ENCODE peak calls at places on chromosome 1, in five cellular contexts. One of them, this sample, is unnamed.

GRCh38 chr1:246773213-246773641 is 49.0 kb downstream of the SCCPDH start:
- DNase-seq in suprapubic skin: no peak
- DNase-seq in K562: no peak
- DNase-seq in GM10248: peak
- DNase-seq in AG04450: no peak
- DNase-seq in this sample: no peak

GRCh38 chr1:44635439-44635838 is 38.8 kb downstream of the TMEM53 start:
- DNase-seq in suprapubic skin: no peak
- DNase-seq in K562: no peak
- DNase-seq in GM10248: no peak
- DNase-seq in AG04450: no peak
- DNase-seq in this sample: no peak

GRCh38 chr1:183365676-183366075 is 52.5 kb downstream of the NMNAT2 start:
- DNase-seq in suprapubic skin: no peak
- DNase-seq in K562: no peak
- DNase-seq in GM10248: no peak
- DNase-seq in AG04450: no peak
- DNase-seq in this sample: no peak

GRCh38 chr1:187568067-187568466 is 739.3 kb downstream of the PLA2G4A start:
- DNase-seq in suprapubic skin: no peak
- DNase-seq in K562: no peak
- DNase-seq in GM10248: no peak
- DNase-seq in AG04450: no peak
- DNase-seq in this sample: no peak

GRCh38 chr1:213643360-213643759 is 344.4 kb upstream of the PROX1 start:
- DNase-seq in suprapubic skin: no peak
- DNase-seq in K562: no peak
- DNase-seq in GM10248: no peak
- DNase-seq in AG04450: no peak
- DNase-seq in this sample: no peak

GRCh38 chr1:206037521-206037920 is 13.8 kb upstream of the CTSE start:
- DNase-seq in suprapubic skin: no peak
- DNase-seq in K562: no peak
- DNase-seq in GM10248: no peak
- DNase-seq in AG04450: no peak
- DNase-seq in this sample: no peak

GRCh38 chr1:156885314-156885713 is 8.2 kb upstream of the PEAR1 start:
- DNase-seq in suprapubic skin: no peak
- DNase-seq in K562: no peak
- DNase-seq in GM10248: no peak
- DNase-seq in AG04450: no peak
- DNase-seq in this sample: no peak

GRCh38 chr1:170461762-170462384 is 70.1 kb upstream of the GORAB start:
- DNase-seq in suprapubic skin: no peak
- DNase-seq in K562: no peak
- DNase-seq in GM10248: no peak
- DNase-seq in AG04450: no peak
- DNase-seq in this sample: peak

GRCh38 chr1:112673589-112674439 is 645 bp upstream of the MOV10 start:
- DNase-seq in suprapubic skin: no peak
- DNase-seq in K562: peak
- DNase-seq in GM10248: no peak
- DNase-seq in AG04450: peak
- DNase-seq in this sample: peak

GRCh38 chr1:25771246-25772114 is 28.5 kb upstream of the SELENON start:
- DNase-seq in suprapubic skin: no peak
- DNase-seq in K562: no peak
- DNase-seq in GM10248: peak
- DNase-seq in AG04450: no peak
- DNase-seq in this sample: peak

GRCh38 chr1:172498858-172499257 is 34.1 kb upstream of the SUCO start:
- DNase-seq in suprapubic skin: no peak
- DNase-seq in K562: no peak
- DNase-seq in GM10248: no peak
- DNase-seq in AG04450: no peak
- DNase-seq in this sample: no peak

DNA sequence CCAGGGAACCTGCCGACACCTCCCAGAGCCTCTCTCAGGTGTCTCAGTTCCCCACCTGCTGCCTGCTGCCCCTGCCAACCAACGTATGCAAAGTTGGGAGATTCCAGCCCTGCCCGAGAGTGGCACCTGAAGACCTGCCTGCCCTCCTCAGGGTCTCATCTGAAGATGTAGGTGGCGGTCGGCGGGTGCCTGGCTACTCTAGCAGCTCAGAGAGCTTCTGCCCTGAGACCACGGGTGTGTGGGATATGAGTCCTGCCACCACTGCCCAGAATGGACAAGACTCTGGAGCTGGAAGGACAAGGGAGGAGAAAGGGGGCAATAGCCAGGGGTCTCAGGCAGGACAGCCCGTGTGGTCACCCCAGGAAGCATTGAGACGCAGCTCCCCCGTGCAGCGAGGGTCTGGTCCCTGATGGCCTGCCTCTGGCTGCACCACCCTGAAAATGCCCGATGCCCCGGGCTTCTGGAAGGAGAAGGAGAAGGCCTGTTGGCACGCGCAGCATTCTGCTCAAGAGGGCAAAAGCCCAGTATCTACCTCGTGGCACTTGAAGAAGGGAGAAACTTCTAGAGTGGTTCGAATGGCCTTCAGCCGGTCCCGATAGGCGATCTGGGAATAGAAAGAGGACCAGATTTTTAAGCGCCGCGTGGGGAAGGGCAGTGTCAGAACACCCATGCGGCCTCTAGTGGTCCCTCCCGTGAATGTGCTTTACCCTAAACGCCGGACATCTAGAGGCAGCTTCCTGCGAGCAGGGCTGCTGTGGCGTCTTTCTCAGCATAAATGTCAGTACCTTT is 88.8 kb downstream of the STUM start:
- DNase-seq in suprapubic skin: peak
- DNase-seq in K562: peak
- DNase-seq in GM10248: no peak
- DNase-seq in AG04450: no peak
- DNase-seq in this sample: peak
- TF ChIP-seq CTCF in suprapubic skin: no peak
- TF ChIP-seq CTCF in K562: peak
- TF ChIP-seq CTCF in GM10248: no peak
- TF ChIP-seq CTCF in AG04450: peak
- TF ChIP-seq CTCF in this sample: peak

GRCh38 chr1:180027949-180028445 is 73.4 kb downstream of the CEP350 start:
- DNase-seq in suprapubic skin: no peak
- DNase-seq in K562: no peak
- DNase-seq in GM10248: no peak
- DNase-seq in AG04450: peak
- DNase-seq in this sample: peak

GRCh38 chr1:180026556-180026955 is 71.9 kb downstream of the CEP350 start:
- DNase-seq in suprapubic skin: no peak
- DNase-seq in K562: no peak
- DNase-seq in GM10248: no peak
- DNase-seq in AG04450: no peak
- DNase-seq in this sample: no peak

GRCh38 chr1:180033387-180033786 is 78.8 kb downstream of the CEP350 start:
- DNase-seq in suprapubic skin: no peak
- DNase-seq in K562: no peak
- DNase-seq in GM10248: no peak
- DNase-seq in AG04450: no peak
- DNase-seq in this sample: no peak

GRCh38 chr1:180029524-180030130 is 75.0 kb downstream of the CEP350 start:
- DNase-seq in suprapubic skin: no peak
- DNase-seq in K562: no peak
- DNase-seq in GM10248: no peak
- DNase-seq in AG04450: no peak
- DNase-seq in this sample: no peak

DNA sequence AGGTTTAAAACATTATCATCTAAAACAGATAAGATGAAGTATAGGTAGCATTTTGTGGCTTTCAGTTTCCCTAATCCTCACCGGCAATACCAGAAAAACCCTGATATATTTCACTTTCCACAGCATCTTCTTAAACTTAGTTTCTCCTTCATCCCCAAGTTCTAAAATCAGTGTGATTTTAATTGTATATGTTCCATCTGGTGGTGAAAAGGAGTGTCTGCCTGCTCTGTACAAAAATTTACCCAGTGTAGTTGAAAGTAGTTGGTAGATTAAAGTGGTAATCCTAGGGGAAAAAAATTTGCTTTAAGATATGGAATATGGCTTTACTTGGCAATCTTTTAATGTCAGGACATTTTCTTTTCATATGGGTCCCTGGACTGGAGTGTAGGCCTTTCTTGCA is 74.3 kb downstream of the CEP350 start:
- DNase-seq in suprapubic skin: no peak
- DNase-seq in K562: no peak
- DNase-seq in GM10248: no peak
- DNase-seq in AG04450: no peak
- DNase-seq in this sample: no peak
- TF ChIP-seq CTCF in suprapubic skin: no peak
- TF ChIP-seq CTCF in K562: peak
- TF ChIP-seq CTCF in GM10248: peak
- TF ChIP-seq CTCF in AG04450: peak
- TF ChIP-seq CTCF in this sample: peak

DNA sequence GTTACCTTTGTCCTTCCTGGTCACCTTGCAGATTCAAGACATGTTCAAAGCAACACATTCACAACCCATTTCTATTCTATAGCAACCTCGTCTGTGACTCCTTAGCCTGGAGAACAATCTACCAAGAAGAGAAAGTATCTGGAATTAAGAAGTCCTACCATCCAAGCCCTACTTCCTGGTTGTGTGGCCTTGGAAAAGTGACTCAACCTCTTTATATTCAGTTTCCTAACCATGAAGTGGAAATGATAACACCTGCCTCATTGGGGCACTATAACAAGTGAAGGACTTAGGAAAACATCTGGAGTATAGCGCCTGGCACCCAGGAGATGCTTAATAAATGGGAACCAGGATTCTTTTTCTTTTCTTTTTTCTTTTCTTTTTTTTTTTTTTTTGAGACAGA is 36.5 kb upstream of the SRRM1 start:
- DNase-seq in suprapubic skin: no peak
- DNase-seq in K562: no peak
- DNase-seq in GM10248: no peak
- DNase-seq in AG04450: no peak
- DNase-seq in this sample: no peak
- TF ChIP-seq CTCF in suprapubic skin: no peak
- TF ChIP-seq CTCF in K562: no peak
- TF ChIP-seq CTCF in GM10248: no peak
- TF ChIP-seq CTCF in AG04450: no peak
- TF ChIP-seq CTCF in this sample: no peak

GRCh38 chr1:47616906-47617305 is 179.1 kb downstream of the FOXD2 start:
- DNase-seq in suprapubic skin: no peak
- DNase-seq in K562: no peak
- DNase-seq in GM10248: no peak
- DNase-seq in AG04450: no peak
- DNase-seq in this sample: no peak

GRCh38 chr1:47617381-47618221 is 179.8 kb downstream of the FOXD2 start:
- DNase-seq in suprapubic skin: no peak
- DNase-seq in K562: no peak
- DNase-seq in GM10248: no peak
- DNase-seq in AG04450: no peak
- DNase-seq in this sample: no peak

GRCh38 chr1:47621483-47621882 is 183.6 kb downstream of the FOXD2 start:
- DNase-seq in suprapubic skin: peak
- DNase-seq in K562: no peak
- DNase-seq in GM10248: no peak
- DNase-seq in AG04450: no peak
- DNase-seq in this sample: no peak

GRCh38 chr1:47618222-47618720 is 180.4 kb downstream of the FOXD2 start:
- DNase-seq in suprapubic skin: no peak
- DNase-seq in K562: no peak
- DNase-seq in GM10248: no peak
- DNase-seq in AG04450: no peak
- DNase-seq in this sample: no peak

GRCh38 chr1:47618830-47619229 is 181.0 kb downstream of the FOXD2 start:
- DNase-seq in suprapubic skin: no peak
- DNase-seq in K562: no peak
- DNase-seq in GM10248: no peak
- DNase-seq in AG04450: no peak
- DNase-seq in this sample: no peak
- TF ChIP-seq CTCF in suprapubic skin: no peak
- TF ChIP-seq CTCF in K562: no peak
- TF ChIP-seq CTCF in GM10248: no peak
- TF ChIP-seq CTCF in AG04450: no peak
- TF ChIP-seq CTCF in this sample: no peak

DNA sequence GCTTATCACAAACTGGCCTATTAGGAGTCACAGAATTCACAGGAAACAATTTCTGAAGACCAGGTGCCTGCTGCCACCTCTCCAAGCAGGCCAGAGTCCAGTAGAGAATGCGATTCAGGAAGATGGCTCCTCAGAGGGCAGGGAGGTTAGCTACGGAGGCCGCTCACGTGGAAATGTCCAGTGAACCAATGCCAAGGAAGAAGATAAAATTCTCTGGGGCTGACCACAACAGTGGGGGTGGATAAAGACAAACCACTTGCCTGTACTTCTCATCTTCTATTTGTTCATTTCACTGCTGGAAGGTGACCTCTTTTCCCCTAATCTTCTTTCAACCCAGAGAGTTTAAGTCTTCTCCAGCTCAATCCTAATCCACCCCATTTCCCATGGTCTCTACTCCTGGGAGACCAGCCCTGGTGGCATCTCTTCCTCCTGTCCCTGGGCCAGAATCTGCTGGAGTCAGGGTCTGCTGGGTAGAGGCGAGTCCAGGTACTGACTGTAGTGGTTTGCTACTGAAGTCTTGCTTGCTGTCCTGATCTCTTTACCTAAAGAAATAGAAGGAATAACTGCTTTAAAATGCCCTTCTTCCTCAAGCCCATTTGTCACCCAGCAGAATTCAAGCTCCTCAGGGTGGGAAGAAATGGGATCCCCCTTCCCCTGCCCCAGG is 3.2 kb downstream of the PSRC1 start:
- DNase-seq in suprapubic skin: no peak
- DNase-seq in K562: no peak
- DNase-seq in GM10248: no peak
- DNase-seq in AG04450: no peak
- DNase-seq in this sample: no peak
- TF ChIP-seq CTCF in suprapubic skin: no peak
- TF ChIP-seq CTCF in K562: no peak
- TF ChIP-seq CTCF in GM10248: no peak
- TF ChIP-seq CTCF in AG04450: no peak
- TF ChIP-seq CTCF in this sample: no peak